ENCODE peak calls at places on chromosome 11, in four cellular contexts. A is neuronal stem cell, R is mammary epithelial cell, S is IMR-90. V is an unnamed sample.
A peak's percentile ranks its signal among the peaks of the same experiment; 100 is the strongest.

GRCh38 chr11:4713241-4713640 is 8.7 kb downstream of the MMP26 start:
- DNase-seq in R (peak; percentile 41), A (no peak), S (peak; percentile 21), V (no peak)

GRCh38 chr11:79150320-79150719 is 290.5 kb downstream of the TENM4 start:
- DNase-seq in A (no peak), R (no peak), S (no peak), V (no peak)

GRCh38 chr11:2446590-2447252 is 1.9 kb downstream of the KCNQ1 start:
- DNase-seq in A (no peak), R (no peak), S (no peak), V (peak; percentile 76)

GRCh38 chr11:97683733-97684132 is 1293.9 kb downstream of the JRKL start:
- DNase-seq in S (no peak), R (peak; percentile 56), A (no peak), V (no peak)

GRCh38 chr11:32149748-32150147 is 58.9 kb downstream of the RCN1 start:
- DNase-seq in A (no peak), S (no peak), R (no peak), V (no peak)

GRCh38 chr11:115084191-115084590 is 405.9 kb downstream of the NXPE2 start:
- DNase-seq in S (no peak), A (peak; percentile 18), R (no peak), V (no peak)

GRCh38 chr11:120337896-120338840 is 2.0 kb downstream of the ARHGEF12 start:
- DNase-seq in A (no peak), R (no peak), S (peak; percentile 59), V (no peak)

GRCh38 chr11:12731841-12732336 is 57.7 kb downstream of the TEAD1 start:
- DNase-seq in R (peak; percentile 57), A (no peak), S (peak; percentile 54), V (no peak)

GRCh38 chr11:17921620-17922473 is 91.0 kb downstream of the SERGEF start:
- DNase-seq in A (no peak), R (no peak), S (peak; percentile 36), V (no peak)

GRCh38 chr11:117345039-117345438 is 17.4 kb downstream of the CEP164 start:
- DNase-seq in S (peak; percentile 54), R (peak; percentile 21), A (no peak), V (no peak)

GRCh38 chr11:73269353-73270088 is 2.6 kb upstream of the P2RY6 start:
- DNase-seq in A (no peak), R (peak; percentile 19), S (no peak), V (no peak)

GRCh38 chr11:130785376-130786110 is 130.7 kb downstream of the SNX19 start:
- DNase-seq in S (peak; percentile 77), A (peak; percentile 53), R (peak; percentile 54), V (no peak)

GRCh38 chr11:93193721-93194120 is 4.1 kb downstream of the SLC36A4 start:
- DNase-seq in A (no peak), R (no peak), S (no peak), V (no peak)

GRCh38 chr11:110376711-110377324 is 52.9 kb upstream of the FDX1 start:
- DNase-seq in A (peak; percentile 64), S (peak; percentile 79), R (peak; percentile 79), V (peak; percentile 83)

GRCh38 chr11:17827006-17827405 is 92.4 kb downstream of the KCNC1 start:
- DNase-seq in A (peak; percentile 21), S (no peak), R (no peak), V (no peak)

GRCh38 chr11:98531576-98531975 is 489.2 kb upstream of the CNTN5 start:
- DNase-seq in R (no peak), S (no peak), A (no peak), V (no peak)

GRCh38 chr11:118768715-118769114 is 22.2 kb downstream of the DDX6 start:
- DNase-seq in R (no peak), S (no peak), A (no peak), V (no peak)

GRCh38 chr11:57154718-57155117 is 27.0 kb upstream of the LRRC55 start:
- DNase-seq in R (no peak), S (no peak), A (no peak), V (no peak)

GRCh38 chr11:93524173-93524536 is 19.0 kb downstream of the SMCO4 start:
- DNase-seq in R (no peak), A (no peak), S (no peak), V (no peak)

GRCh38 chr11:30585892-30586250 is 282 bp downstream of the MPPED2 start:
- DNase-seq in R (no peak), S (no peak), A (no peak), V (peak; percentile 75)

GRCh38 chr11:87144266-87144665 is 106.5 kb downstream of the TMEM135 start:
- DNase-seq in S (no peak), A (no peak), R (no peak), V (no peak)

GRCh38 chr11:128737704-128738103 is 43.8 kb downstream of the FLI1 start:
- DNase-seq in A (no peak), S (no peak), R (no peak), V (no peak)

GRCh38 chr11:19345848-19346681 is 105.3 kb upstream of the E2F8 start:
- DNase-seq in S (no peak), R (no peak), A (peak; percentile 43), V (peak; percentile 80)

GRCh38 chr11:116731097-116731761 is 41.6 kb downstream of the BUD13 start:
- DNase-seq in A (peak; percentile 56), S (peak; percentile 10), R (no peak), V (no peak)

GRCh38 chr11:27064086-27064485 is 23.5 kb downstream of the BBOX1 start:
- DNase-seq in A (no peak), S (no peak), R (no peak), V (no peak)

GRCh38 chr11:15727125-15727524 is 612.4 kb downstream of the INSC start:
- DNase-seq in S (no peak), A (no peak), R (no peak), V (no peak)

GRCh38 chr11:19742595-19743292 is 30.1 kb downstream of the NAV2 start:
- DNase-seq in R (peak; percentile 67), A (peak; percentile 71), S (peak; percentile 79), V (peak; percentile 85)

GRCh38 chr11:124297921-124298320 is 15.8 kb downstream of the OR8D1 start:
- DNase-seq in A (no peak), R (peak; percentile 1), S (peak; percentile 27), V (no peak)

GRCh38 chr11:3855808-3856491 is 486 bp downstream of the STIM1 start:
- DNase-seq in R (peak; percentile 50), S (no peak), A (no peak), V (peak; percentile 89)

GRCh38 chr11:26326793-26327400 is 5.0 kb upstream of the ANO3 start:
- DNase-seq in A (no peak), R (no peak), S (no peak), V (no peak)

GRCh38 chr11:124793466-124794278 is 6.5 kb downstream of the MSANTD2 start:
- DNase-seq in A (peak; percentile 45), S (peak; percentile 40), R (peak; percentile 35), V (no peak)

GRCh38 chr11:11569936-11570491 is 51.8 kb downstream of the GALNT18 start:
- DNase-seq in R (peak; percentile 62), S (no peak), A (no peak), V (peak; percentile 85)

GRCh38 chr11:76444065-76444383 is 794 bp upstream of the EMSY start:
- DNase-seq in S (no peak), R (no peak), A (no peak), V (no peak)

GRCh38 chr11:36985562-36985961 is 387.5 kb upstream of the RAG2 start:
- DNase-seq in S (no peak), R (no peak), A (no peak), V (no peak)

GRCh38 chr11:65651339-65651588 is 11.5 kb downstream of the RELA start:
- DNase-seq in S (no peak), R (no peak), A (no peak), V (no peak)

GRCh38 chr11:10498426-10499250 is 42.3 kb downstream of the RNF141 start:
- DNase-seq in S (no peak), A (no peak), R (no peak), V (no peak)

GRCh38 chr11:64385953-64386704 is 27.2 kb downstream of the RPS6KA4 start:
- DNase-seq in A (no peak), R (peak; percentile 83), S (peak; percentile 35), V (no peak)

GRCh38 chr11:69361466-69361865 is 67.5 kb downstream of the MYEOV start:
- DNase-seq in A (no peak), S (no peak), R (no peak), V (no peak)

GRCh38 chr11:134340354-134340964 is 8.7 kb downstream of the GLB1L2 start:
- DNase-seq in R (no peak), S (no peak), A (no peak), V (peak; percentile 73)

DNA sequence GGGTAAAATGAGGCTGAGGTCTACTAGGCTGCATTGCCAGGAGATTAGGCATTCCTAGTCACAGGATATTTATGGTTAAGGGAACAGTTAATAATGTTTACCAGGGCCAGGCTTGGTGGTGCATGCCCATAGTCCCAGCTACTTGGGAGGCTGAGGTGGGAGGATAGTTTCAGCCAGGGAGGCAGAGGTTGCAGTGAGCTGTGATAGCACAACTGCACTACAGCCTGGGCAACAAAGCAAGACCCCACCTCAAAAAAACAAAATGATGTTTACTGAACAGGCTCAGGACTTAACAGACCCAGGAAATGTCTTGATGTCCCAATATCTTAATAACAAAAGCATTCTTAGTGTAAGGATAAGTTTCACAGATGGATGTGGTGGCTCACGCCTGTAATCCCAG is 2.8 kb upstream of the MRPL16 start:
- DNase-seq in R (no peak), S (no peak), A (no peak), V (no peak)
- H3K4me1 ChIP-seq in R (peaks cover 17% of the 10 kb centered on the region), S (peaks cover 3% of the 10 kb centered on the region), A (no peaks in the 10 kb centered on the region), V (peaks cover 6% of the 10 kb centered on the region)

GRCh38 chr11:46242961-46243795 is 34.3 kb upstream of the CREB3L1 start:
- DNase-seq in A (peak; percentile 89), S (peak; percentile 97), R (peak; percentile 90), V (peak; percentile 98)
- H3K9ac ChIP-seq in A (peak overlapping the region; percentile 64), S (peak overlapping the region; percentile 91), R (peak overlapping the region; percentile 85), V (peak overlapping the region; percentile 65)

GRCh38 chr11:75150079-75150478 is 828 bp upstream of the SLCO2B1 start:
- DNase-seq in A (no peak), R (no peak), S (no peak), V (no peak)

GRCh38 chr11:75152651-75153553 is 2.0 kb downstream of the SLCO2B1 start:
- DNase-seq in A (no peak), R (no peak), S (no peak), V (no peak)

GRCh38 chr11:75152090-75152489 is 1.2 kb downstream of the SLCO2B1 start:
- DNase-seq in R (no peak), S (no peak), A (no peak), V (no peak)

GRCh38 chr11:75151346-75152047 is 590 bp downstream of the SLCO2B1 start:
- DNase-seq in S (no peak), R (no peak), A (no peak), V (no peak)

GRCh38 chr11:75150879-75151278 is at the start of gene SLCO2B1:
- DNase-seq in A (no peak), S (no peak), R (no peak), V (no peak)
- H3K4me3 ChIP-seq in A (no peak within 1 kb of the TSS), S (no peak within 1 kb of the TSS), R (no peak within 1 kb of the TSS), V (peak within 1 kb of the TSS; percentile 46)

GRCh38 chr11:312092-312816 is 1.6 kb upstream of the IFITM1 start:
- DNase-seq in R (no peak), A (no peak), S (no peak), V (peak; percentile 71)

GRCh38 chr11:305834-306211 is 1.8 kb upstream of the IFITM2 start:
- DNase-seq in A (no peak), S (no peak), R (no peak), V (no peak)

GRCh38 chr11:313304-313786 is 495 bp upstream of the IFITM1 start:
- DNase-seq in R (no peak), S (no peak), A (no peak), V (peak; percentile 75)

GRCh38 chr11:306645-307371 is 808 bp upstream of the IFITM2 start:
- DNase-seq in A (no peak), R (no peak), S (no peak), V (peak; percentile 79)

GRCh38 chr11:309558-309855 is 1.9 kb downstream of the IFITM2 start:
- DNase-seq in R (no peak), S (no peak), A (no peak), V (no peak)
- H3K4me1 ChIP-seq in R (peaks cover 8% of the 10 kb centered on the region), S (peaks cover 20% of the 10 kb centered on the region), A (peaks cover 52% of the 10 kb centered on the region), V (peaks cover 7% of the 10 kb centered on the region)

V was measured in kidney.